ENCODE peak calls at places on chromosomes 1 and 21, in four cellular contexts. One of them, this sample, is unnamed.
A peak's percentile ranks its signal among the peaks of the same experiment; 100 is the strongest.

GRCh38 chr1:119885903-119886783 is 10.2 kb downstream of the ADAM30 start:
- DNase-seq in NCI-H1105 treated with DMSO at 0.1 percent for 48 hours: peak; percentile 39
- DNase-seq in NCI-H510A treated with DMSO at 0.1 percent for 48 hours: peak; percentile 24
- DNase-seq in cardiac septum: no peak
- DNase-seq in this sample: peak; percentile 32

GRCh38 chr1:11749203-11749689 is 12.7 kb upstream of the C1orf167 start:
- DNase-seq in NCI-H510A treated with DMSO at 0.1 percent for 48 hours: no peak
- DNase-seq in NCI-H1105 treated with DMSO at 0.1 percent for 48 hours: peak; percentile 25
- DNase-seq in cardiac septum: peak; percentile 88
- DNase-seq in this sample: no peak

GRCh38 chr21:26845066-26845749 is at the start of gene ADAMTS1:
- DNase-seq in NCI-H510A treated with DMSO at 0.1 percent for 48 hours: no peak
- DNase-seq in NCI-H1105 treated with DMSO at 0.1 percent for 48 hours: no peak
- DNase-seq in cardiac septum: peak; percentile 94
- DNase-seq in this sample: no peak

GRCh38 chr1:186054932-186055331 is 320.1 kb downstream of the TPR start:
- DNase-seq in cardiac septum: no peak
- DNase-seq in NCI-H510A treated with DMSO at 0.1 percent for 48 hours: no peak
- DNase-seq in NCI-H1105 treated with DMSO at 0.1 percent for 48 hours: no peak
- DNase-seq in this sample: no peak

GRCh38 chr1:24503003-24503751 is 541 bp downstream of the RCAN3 start:
- DNase-seq in NCI-H510A treated with DMSO at 0.1 percent for 48 hours: peak; percentile 18
- DNase-seq in cardiac septum: no peak
- DNase-seq in NCI-H1105 treated with DMSO at 0.1 percent for 48 hours: no peak
- DNase-seq in this sample: no peak

GRCh38 chr1:155322571-155322952 is 1.9 kb downstream of the RUSC1 start:
- DNase-seq in NCI-H510A treated with DMSO at 0.1 percent for 48 hours: no peak
- DNase-seq in NCI-H1105 treated with DMSO at 0.1 percent for 48 hours: peak; percentile 13
- DNase-seq in cardiac septum: no peak
- DNase-seq in this sample: no peak

GRCh38 chr1:86581250-86581649 is 34.4 kb downstream of the CLCA4 start:
- DNase-seq in cardiac septum: no peak
- DNase-seq in NCI-H1105 treated with DMSO at 0.1 percent for 48 hours: no peak
- DNase-seq in NCI-H510A treated with DMSO at 0.1 percent for 48 hours: no peak
- DNase-seq in this sample: no peak

GRCh38 chr1:169115891-169116585 is 9.5 kb downstream of the ATP1B1 start:
- DNase-seq in NCI-H1105 treated with DMSO at 0.1 percent for 48 hours: no peak
- DNase-seq in NCI-H510A treated with DMSO at 0.1 percent for 48 hours: no peak
- DNase-seq in cardiac septum: no peak
- DNase-seq in this sample: peak; percentile 17

GRCh38 chr21:44874497-44875331 is 1.2 kb upstream of the PTTG1IP start:
- DNase-seq in NCI-H1105 treated with DMSO at 0.1 percent for 48 hours: peak; percentile 33
- DNase-seq in cardiac septum: peak; percentile 87
- DNase-seq in NCI-H510A treated with DMSO at 0.1 percent for 48 hours: no peak
- DNase-seq in this sample: no peak

GRCh38 chr1:25556791-25557476 is 13.5 kb downstream of the LDLRAP1 start:
- DNase-seq in cardiac septum: no peak
- DNase-seq in NCI-H1105 treated with DMSO at 0.1 percent for 48 hours: no peak
- DNase-seq in NCI-H510A treated with DMSO at 0.1 percent for 48 hours: no peak
- DNase-seq in this sample: no peak

GRCh38 chr21:31895069-31895851 is 22.4 kb downstream of the HUNK start:
- DNase-seq in NCI-H1105 treated with DMSO at 0.1 percent for 48 hours: no peak
- DNase-seq in cardiac septum: no peak
- DNase-seq in NCI-H510A treated with DMSO at 0.1 percent for 48 hours: no peak
- DNase-seq in this sample: no peak

GRCh38 chr1:231523816-231524215 is 4.7 kb upstream of the TSNAX start:
- DNase-seq in cardiac septum: no peak
- DNase-seq in NCI-H510A treated with DMSO at 0.1 percent for 48 hours: no peak
- DNase-seq in NCI-H1105 treated with DMSO at 0.1 percent for 48 hours: no peak
- DNase-seq in this sample: no peak

GRCh38 chr1:77220687-77221463 is 1.6 kb upstream of the PIGK start:
- DNase-seq in cardiac septum: no peak
- DNase-seq in NCI-H1105 treated with DMSO at 0.1 percent for 48 hours: no peak
- DNase-seq in NCI-H510A treated with DMSO at 0.1 percent for 48 hours: no peak
- DNase-seq in this sample: no peak

GRCh38 chr21:35348686-35349085 is 299.6 kb upstream of the RUNX1 start:
- DNase-seq in NCI-H510A treated with DMSO at 0.1 percent for 48 hours: no peak
- DNase-seq in NCI-H1105 treated with DMSO at 0.1 percent for 48 hours: no peak
- DNase-seq in cardiac septum: no peak
- DNase-seq in this sample: no peak

GRCh38 chr1:235423214-235423652 is 56.0 kb downstream of the TBCE start:
- DNase-seq in NCI-H1105 treated with DMSO at 0.1 percent for 48 hours: no peak
- DNase-seq in NCI-H510A treated with DMSO at 0.1 percent for 48 hours: no peak
- DNase-seq in cardiac septum: no peak
- DNase-seq in this sample: no peak

GRCh38 chr1:12052008-12052573 is 11.0 kb upstream of the TNFRSF8 start:
- DNase-seq in NCI-H510A treated with DMSO at 0.1 percent for 48 hours: no peak
- DNase-seq in NCI-H1105 treated with DMSO at 0.1 percent for 48 hours: no peak
- DNase-seq in cardiac septum: peak; percentile 79
- DNase-seq in this sample: no peak

GRCh38 chr1:228213917-228214808 is 6.3 kb downstream of the OBSCN start:
- DNase-seq in NCI-H510A treated with DMSO at 0.1 percent for 48 hours: no peak
- DNase-seq in cardiac septum: peak; percentile 74
- DNase-seq in NCI-H1105 treated with DMSO at 0.1 percent for 48 hours: no peak
- DNase-seq in this sample: no peak

GRCh38 chr1:116532698-116533424 is 38.0 kb downstream of the CD58 start:
- DNase-seq in cardiac septum: no peak
- DNase-seq in NCI-H510A treated with DMSO at 0.1 percent for 48 hours: no peak
- DNase-seq in NCI-H1105 treated with DMSO at 0.1 percent for 48 hours: no peak
- DNase-seq in this sample: no peak

GRCh38 chr1:219523411-219523810 is 89.5 kb downstream of the ZC3H11B start:
- DNase-seq in NCI-H510A treated with DMSO at 0.1 percent for 48 hours: no peak
- DNase-seq in NCI-H1105 treated with DMSO at 0.1 percent for 48 hours: peak; percentile 79
- DNase-seq in cardiac septum: no peak
- DNase-seq in this sample: no peak

GRCh38 chr1:190022709-190023108 is 455.0 kb downstream of the BRINP3 start:
- DNase-seq in cardiac septum: no peak
- DNase-seq in NCI-H510A treated with DMSO at 0.1 percent for 48 hours: no peak
- DNase-seq in NCI-H1105 treated with DMSO at 0.1 percent for 48 hours: no peak
- DNase-seq in this sample: no peak

GRCh38 chr1:92482665-92483441 is 3.9 kb downstream of the GFI1 start:
- DNase-seq in cardiac septum: no peak
- DNase-seq in NCI-H1105 treated with DMSO at 0.1 percent for 48 hours: peak; percentile 50
- DNase-seq in NCI-H510A treated with DMSO at 0.1 percent for 48 hours: peak; percentile 61
- DNase-seq in this sample: no peak

GRCh38 chr1:214386747-214387146 is 105.8 kb downstream of the SMYD2 start:
- DNase-seq in cardiac septum: no peak
- DNase-seq in NCI-H510A treated with DMSO at 0.1 percent for 48 hours: no peak
- DNase-seq in NCI-H1105 treated with DMSO at 0.1 percent for 48 hours: no peak
- DNase-seq in this sample: no peak

GRCh38 chr1:189409774-189410173 is 1067.9 kb downstream of the BRINP3 start:
- DNase-seq in NCI-H510A treated with DMSO at 0.1 percent for 48 hours: no peak
- DNase-seq in cardiac septum: no peak
- DNase-seq in NCI-H1105 treated with DMSO at 0.1 percent for 48 hours: no peak
- DNase-seq in this sample: no peak

GRCh38 chr1:72936151-72936740 is 653.9 kb upstream of the NEGR1 start:
- DNase-seq in NCI-H510A treated with DMSO at 0.1 percent for 48 hours: no peak
- DNase-seq in NCI-H1105 treated with DMSO at 0.1 percent for 48 hours: no peak
- DNase-seq in cardiac septum: no peak
- DNase-seq in this sample: no peak

GRCh38 chr1:245258271-245258920 is 103.6 kb downstream of the KIF26B start:
- DNase-seq in NCI-H510A treated with DMSO at 0.1 percent for 48 hours: no peak
- DNase-seq in cardiac septum: no peak
- DNase-seq in NCI-H1105 treated with DMSO at 0.1 percent for 48 hours: peak; percentile 36
- DNase-seq in this sample: peak; percentile 39

This sample was measured in NCI-H2029 treated with DMSO at 0.1 percent for 48 hours.